ENCODE peak calls at places on chromosomes 3 and 15, in seven cellular contexts. H, R, S, F, A, V and C are unnamed samples. For H3K4me1, the result is how much of the 10 kb centered on the place peaks cover.

GRCh38 chr3:64278631-64279030 is 53.4 kb upstream of the PRICKLE2 start:
- DNase-seq in H (no peak), R (no peak), S (no peak), F (no peak), A (no peak), V (no peak), C (no peak)

GRCh38 chr3:88057650-88058321 is 1.0 kb downstream of the CGGBP1 start:
- DNase-seq in H (peak), R (no peak), S (no peak), F (no peak), A (no peak), V (no peak), C (peak)

GRCh38 chr15:70259640-70260066 is 161.9 kb upstream of the TLE3 start:
- DNase-seq in H (no peak), R (no peak), S (no peak), F (no peak), A (no peak), V (no peak), C (no peak)

GRCh38 chr3:162721736-162722135 is 1225.1 kb downstream of the OTOL1 start:
- DNase-seq in H (no peak), R (no peak), S (no peak), F (no peak), A (no peak), V (no peak), C (no peak)

GRCh38 chr15:91142097-91142744 is 42.2 kb downstream of the SV2B start:
- DNase-seq in H (no peak), R (no peak), S (no peak), F (no peak), A (no peak), V (no peak), C (no peak)

GRCh38 chr15:80841537-80841936 is 62.4 kb downstream of the CEMIP start:
- DNase-seq in H (no peak), R (no peak), S (no peak), F (no peak), A (no peak), V (no peak), C (no peak)

GRCh38 chr3:50236484-50237132 is 604 bp downstream of the GNAI2 start:
- DNase-seq in H (no peak), R (no peak), S (no peak), F (peak), A (no peak), V (no peak), C (no peak)

GRCh38 chr3:67655364-67656121 is 1.1 kb upstream of the SUCLG2 start:
- DNase-seq in H (no peak), R (peak), S (peak), F (no peak), A (no peak), V (no peak), C (peak)

GRCh38 chr3:62940763-62941632 is 65.8 kb upstream of the CADPS start:
- DNase-seq in H (no peak), R (no peak), S (no peak), F (no peak), A (no peak), V (no peak), C (no peak)

GRCh38 chr3:108283006-108283405 is 13.3 kb upstream of the HHLA2 start:
- DNase-seq in H (no peak), R (no peak), S (no peak), F (no peak), A (no peak), V (no peak), C (no peak)

GRCh38 chr3:43055806-43056770 is 49.8 kb downstream of the POMGNT2 start:
- DNase-seq in H (no peak), R (no peak), S (no peak), F (no peak), A (no peak), V (no peak), C (no peak)

GRCh38 chr3:143081365-143081764 is 38.2 kb upstream of the CHST2 start:
- DNase-seq in H (no peak), R (no peak), S (no peak), F (no peak), A (no peak), V (no peak), C (no peak)

GRCh38 chr15:60557157-60557556 is 78.2 kb upstream of the ICE2 start:
- DNase-seq in H (no peak), R (no peak), S (no peak), F (no peak), A (no peak), V (no peak), C (no peak)

GRCh38 chr15:59814409-59814808 is 125.3 kb upstream of the BNIP2 start:
- DNase-seq in H (no peak), R (no peak), S (no peak), F (no peak), A (no peak), V (no peak), C (no peak)

GRCh38 chr3:14452676-14453367 is 50.4 kb downstream of the SLC6A6 start:
- DNase-seq in H (no peak), R (no peak), S (peak), F (peak), A (peak), V (peak), C (peak)

GRCh38 chr3:53841296-53841695 is 4.9 kb downstream of the CHDH start:
- DNase-seq in H (no peak), R (no peak), S (peak), F (no peak), A (no peak), V (no peak), C (no peak)

GRCh38 chr3:13088020-13089006 is 15.1 kb upstream of the IQSEC1 start:
- DNase-seq in H (no peak), R (no peak), S (no peak), F (no peak), A (no peak), V (no peak), C (no peak)

GRCh38 chr3:154324919-154325318 is 632 bp upstream of the DHX36 start:
- DNase-seq in H (no peak), R (no peak), S (no peak), F (no peak), A (no peak), V (no peak), C (no peak)

GRCh38 chr3:128385080-128385832 is 81.4 kb downstream of the DNAJB8 start:
- DNase-seq in H (no peak), R (no peak), S (peak), F (no peak), A (peak), V (no peak), C (peak)

GRCh38 chr3:67090472-67090871 is 92.4 kb downstream of the KBTBD8 start:
- DNase-seq in H (no peak), R (no peak), S (no peak), F (no peak), A (no peak), V (no peak), C (no peak)

GRCh38 chr3:65963787-65964707 is 74.7 kb downstream of the MAGI1 start:
- DNase-seq in H (no peak), R (no peak), S (no peak), F (no peak), A (no peak), V (no peak), C (no peak)

GRCh38 chr3:52090131-52090548 is 33.8 kb upstream of the DUSP7 start:
- DNase-seq in H (no peak), R (no peak), S (no peak), F (no peak), A (no peak), V (no peak), C (no peak)

GRCh38 chr15:45088801-45089711 is 24.9 kb downstream of the DUOX2 start:
- DNase-seq in H (no peak), R (no peak), S (no peak), F (no peak), A (no peak), V (no peak), C (no peak)

GRCh38 chr15:69118089-69118488 is 42.3 kb upstream of the GLCE start:
- DNase-seq in H (no peak), R (no peak), S (no peak), F (no peak), A (no peak), V (no peak), C (no peak)

DNA sequence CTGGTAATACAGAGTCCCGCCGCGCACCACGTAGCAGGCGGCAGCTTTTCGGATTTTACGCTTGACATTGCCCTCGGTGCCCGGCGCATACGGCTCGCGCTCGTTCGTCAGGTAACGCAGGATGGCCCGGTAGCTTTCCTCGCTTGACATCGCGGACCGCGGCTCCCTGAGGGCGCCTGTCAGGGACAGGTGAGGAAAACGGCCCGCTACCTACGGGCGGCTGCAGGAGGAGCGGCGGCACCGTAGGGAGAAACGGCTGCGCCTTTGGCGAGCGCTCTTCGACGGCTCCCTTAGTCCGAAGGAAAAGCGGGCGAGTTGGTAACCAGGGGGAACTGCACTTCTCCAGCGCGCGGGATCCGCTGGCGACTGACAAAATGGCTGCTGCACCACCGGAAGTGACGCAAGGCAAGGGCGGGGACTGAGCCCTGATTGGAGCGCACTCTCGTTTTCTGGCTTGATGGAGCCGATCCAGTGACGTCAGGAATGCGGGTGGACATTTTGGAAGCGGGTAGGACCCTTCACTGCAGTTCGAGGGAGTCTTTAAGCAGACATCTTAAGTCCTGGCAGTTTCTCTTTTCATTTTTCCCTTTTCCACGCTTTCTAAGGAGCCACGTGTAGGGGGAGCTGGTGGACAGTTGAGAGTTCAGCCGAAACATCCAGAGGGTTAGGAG is at the start of gene ZBTB11:
- DNase-seq in H (peak), R (peak), S (peak), F (peak), A (peak), V (peak), C (peak)
- H3K4me1 ChIP-seq in H (under half), R (under half), S (half or more), F (under half), A (under half), V (under half), C (under half)

GRCh38 chr3:170226426-170226960 is 4.3 kb downstream of the PRKCI start:
- DNase-seq in H (no peak), R (no peak), S (no peak), F (no peak), A (no peak), V (no peak), C (no peak)

GRCh38 chr3:170228093-170228766 is 6.0 kb downstream of the PRKCI start:
- DNase-seq in H (no peak), R (no peak), S (no peak), F (no peak), A (no peak), V (no peak), C (no peak)

GRCh38 chr3:170222647-170223541 is 670 bp downstream of the PRKCI start:
- DNase-seq in H (peak), R (peak), S (peak), F (no peak), A (no peak), V (no peak), C (no peak)

GRCh38 chr3:170221924-170222646 is at the start of gene PRKCI:
- DNase-seq in H (peak), R (peak), S (peak), F (peak), A (peak), V (peak), C (peak)

DNA sequence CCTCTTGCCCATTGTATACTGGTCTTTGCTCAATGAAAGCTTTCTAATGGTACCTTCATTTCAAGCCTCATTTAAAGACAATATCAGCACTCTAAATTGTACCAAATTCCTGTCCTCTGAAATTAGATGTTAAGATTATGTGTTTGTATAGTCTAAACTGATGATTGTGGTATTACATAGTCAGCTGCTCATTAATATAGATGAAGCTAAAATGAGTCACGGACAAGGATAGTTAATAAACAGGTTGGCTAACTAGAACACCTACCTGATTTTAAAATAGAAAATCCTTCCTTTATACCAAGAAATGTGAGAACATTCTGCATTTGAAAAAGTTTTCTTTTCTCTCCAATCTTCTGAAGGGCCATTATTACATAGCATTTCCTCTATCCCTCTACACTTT is 2.9 kb downstream of the PRKCI start:
- DNase-seq in H (no peak), R (no peak), S (no peak), F (no peak), A (no peak), V (no peak), C (no peak)
- H3K4me1 ChIP-seq in H (under half), R (under half), S (half or more), F (under half), A (under half), V (under half), C (under half)

GRCh38 chr3:30610702-30611410 is 4.5 kb downstream of the TGFBR2 start:
- DNase-seq in H (no peak), R (no peak), S (no peak), F (no peak), A (no peak), V (no peak), C (no peak)
- H3K4me1 ChIP-seq in H (under half), R (half or more), S (half or more), F (half or more), A (under half), V (half or more), C (half or more)

DNA sequence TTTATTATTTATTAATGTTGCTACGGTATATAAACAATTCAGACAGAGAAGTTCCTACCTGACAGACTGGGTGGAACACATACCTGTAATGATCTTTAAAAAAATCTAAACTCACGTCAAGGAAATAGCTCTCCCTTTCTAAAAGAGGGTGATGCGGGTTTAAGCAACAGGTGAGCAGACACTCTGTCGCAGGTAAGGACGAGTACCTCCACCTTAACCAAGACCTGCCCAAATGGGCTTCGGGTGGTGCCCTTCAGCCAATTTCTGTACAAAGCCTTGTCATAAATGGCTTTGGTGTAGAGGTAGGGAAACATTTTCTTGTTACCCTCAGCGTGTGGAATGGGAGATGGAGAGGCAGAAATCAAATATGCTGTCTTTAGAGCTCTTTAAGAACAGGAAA is 67.0 kb downstream of the CHSY1 start:
- DNase-seq in H (no peak), R (no peak), S (no peak), F (no peak), A (no peak), V (no peak), C (no peak)
- H3K4me1 ChIP-seq in H (under half), R (under half), S (half or more), F (under half), A (under half), V (under half), C (under half)